ENCODE peak calls at places on chromosome 17, in four cellular contexts. Y is K562, F is HCT116, W is GM12878. B is an unnamed sample.

GRCh38 chr17:79034931-79035485 is 11.0 kb downstream of the C1QTNF1 start:
- DNase-seq in F (no peak), W (no peak), Y (no peak), B (no peak)

GRCh38 chr17:43832976-43833829 is at the start of gene MPP3:
- DNase-seq in F (no peak), Y (peak; percentile 83), W (no peak), B (peak; percentile 68)

GRCh38 chr17:17812211-17813054 is 24.4 kb downstream of the SREBF1 start:
- DNase-seq in F (no peak), Y (peak; percentile 76), W (no peak), B (peak; percentile 99)

GRCh38 chr17:27256225-27257030 is 37.5 kb upstream of the WSB1 start:
- DNase-seq in W (no peak), Y (no peak), F (no peak), B (no peak)

GRCh38 chr17:77874303-77875050 is 84.0 kb upstream of the TNRC6C start:
- DNase-seq in F (no peak), Y (no peak), W (no peak), B (no peak)

GRCh38 chr17:31931781-31932180 is 5.0 kb upstream of the SUZ12 start:
- DNase-seq in W (no peak), F (no peak), Y (no peak), B (no peak)

GRCh38 chr17:72681844-72682243 is 410.6 kb downstream of the SLC39A11 start:
- DNase-seq in W (no peak), F (peak; percentile 68), Y (no peak), B (no peak)

GRCh38 chr17:18237461-18237860 is 12.0 kb downstream of the LLGL1 start:
- DNase-seq in Y (no peak), W (no peak), F (no peak), B (no peak)

GRCh38 chr17:67256075-67256732 is 11.2 kb upstream of the HELZ start:
- DNase-seq in F (no peak), W (no peak), Y (no peak), B (no peak)

GRCh38 chr17:35499548-35499947 is 37.9 kb downstream of the SLFN12L start:
- DNase-seq in F (no peak), W (no peak), Y (no peak), B (no peak)

GRCh38 chr17:57868007-57868774 is 18.3 kb upstream of the MRPS23 start:
- DNase-seq in W (peak; percentile 47), Y (peak; percentile 59), F (peak; percentile 90), B (peak; percentile 58)

GRCh38 chr17:68383443-68384321 is 73.6 kb downstream of the WIPI1 start:
- DNase-seq in Y (no peak), W (no peak), F (peak; percentile 86), B (no peak)

GRCh38 chr17:45409659-45410076 is 23.0 kb downstream of the ARHGAP27 start:
- DNase-seq in Y (no peak), W (no peak), F (no peak), B (no peak)

GRCh38 chr17:81700353-81701287 is 2.5 kb upstream of the MRPL12 start:
- DNase-seq in F (no peak), Y (no peak), W (no peak), B (no peak)

GRCh38 chr17:40563371-40564052 is 1.8 kb downstream of the CCR7 start:
- DNase-seq in F (no peak), W (no peak), Y (no peak), B (no peak)

GRCh38 chr17:5194346-5194745 is 2.7 kb upstream of the ZNF594 start:
- DNase-seq in F (no peak), Y (no peak), W (no peak), B (no peak)

GRCh38 chr17:13541032-13541480 is 60.7 kb downstream of the HS3ST3A1 start:
- DNase-seq in Y (peak; percentile 49), W (no peak), F (peak; percentile 41), B (no peak)

GRCh38 chr17:14701901-14702300 is 401.0 kb downstream of the HS3ST3B1 start:
- DNase-seq in Y (no peak), W (no peak), F (no peak), B (no peak)

GRCh38 chr17:14704121-14704520 is 403.2 kb downstream of the HS3ST3B1 start:
- DNase-seq in W (no peak), Y (no peak), F (no peak), B (no peak)

DNA sequence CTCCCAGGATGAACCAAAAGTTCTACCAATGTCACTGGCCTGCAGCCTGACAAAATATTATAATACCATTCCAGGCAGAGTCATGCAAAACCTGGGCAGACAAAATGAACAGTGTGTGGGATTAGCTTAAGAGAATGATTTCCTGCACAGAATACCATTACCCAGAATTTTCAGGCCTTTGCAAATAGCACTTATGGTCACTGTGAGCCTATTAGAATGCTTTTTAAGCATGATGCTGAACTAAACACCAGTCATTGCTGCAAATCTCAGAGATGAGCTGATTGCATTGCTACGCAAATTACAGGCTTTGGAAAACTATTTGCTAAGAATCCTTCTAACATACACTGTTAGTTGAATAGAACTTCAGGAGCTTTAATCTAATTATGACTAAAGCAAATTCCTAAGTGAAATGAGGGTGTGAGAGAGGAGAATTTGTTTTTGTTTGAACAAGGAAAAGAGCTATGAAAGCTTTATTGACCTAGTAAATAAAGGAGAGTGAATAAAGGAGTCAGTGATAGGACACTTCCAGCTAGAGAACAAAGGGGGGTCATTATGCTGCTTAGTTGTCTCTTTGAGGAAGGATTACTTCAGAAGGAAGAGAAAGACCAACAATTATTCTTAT is 398.8 kb downstream of the HS3ST3B1 start:
- DNase-seq in F (no peak), Y (no peak), W (no peak), B (no peak)
- TF ChIP-seq EGR1 in F (no peak), Y (no peak), W (no peak), B (no peak)

GRCh38 chr17:75011788-75012319 is 616 bp upstream of the MRPL58 start:
- DNase-seq in W (no peak), F (no peak), Y (no peak), B (no peak)
- TF ChIP-seq EGR1 in W (no peak), F (no peak), Y (no peak), B (no peak)

GRCh38 chr17:7592422-7593021 is 2.6 kb upstream of the SOX15 start:
- DNase-seq in W (no peak), Y (no peak), F (no peak), B (no peak)
- TF ChIP-seq EGR1 in W (no peak), Y (no peak), F (no peak), B (no peak)

GRCh38 chr17:7326186-7326585 is 2.9 kb downstream of the NEURL4 start:
- DNase-seq in W (no peak), F (no peak), Y (no peak), B (no peak)

GRCh38 chr17:7322520-7323194 is 6.5 kb downstream of the NEURL4 start:
- DNase-seq in F (no peak), Y (no peak), W (no peak), B (no peak)

GRCh38 chr17:7325031-7325528 is 4.1 kb downstream of the NEURL4 start:
- DNase-seq in Y (no peak), F (no peak), W (no peak), B (no peak)

GRCh38 chr17:7324438-7324779 is 4.7 kb downstream of the NEURL4 start:
- DNase-seq in W (no peak), F (no peak), Y (no peak), B (no peak)

DNA sequence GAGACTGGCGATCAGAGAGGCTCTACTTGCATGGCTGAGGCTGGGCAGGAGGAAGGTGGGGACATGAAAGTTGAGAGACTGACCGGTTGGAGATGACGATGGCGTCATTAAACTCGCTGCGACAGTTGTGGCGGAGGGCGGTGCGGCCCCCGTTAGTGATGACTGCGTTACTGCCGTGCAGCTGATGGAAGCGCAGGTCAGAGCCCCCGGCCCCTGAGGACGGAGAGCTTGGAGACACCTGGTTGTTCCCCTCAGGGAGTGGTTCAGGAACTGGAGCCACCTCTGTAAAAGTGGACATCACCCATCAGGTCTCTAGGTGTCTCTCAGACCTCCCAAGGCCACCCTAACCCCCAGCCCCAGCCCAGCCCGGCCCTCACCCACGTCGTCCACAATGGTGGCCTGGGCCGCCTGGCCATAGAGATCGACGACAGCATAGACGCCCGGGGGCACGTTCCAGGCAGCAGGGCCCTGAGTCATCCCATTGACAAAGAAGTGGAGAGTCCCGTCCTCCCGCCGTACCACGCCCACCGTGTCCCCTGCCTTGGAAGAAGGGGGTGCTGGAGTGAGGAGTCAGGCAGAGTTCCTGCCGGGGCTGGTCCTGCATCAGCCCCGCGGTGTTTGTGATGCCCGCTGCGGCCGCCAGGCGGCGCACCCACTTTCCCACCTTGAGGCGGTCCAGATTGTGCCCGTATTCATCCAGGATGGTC is 5.3 kb downstream of the NEURL4 start:
- DNase-seq in F (no peak), W (no peak), Y (peak; percentile 51), B (peak; percentile 99)
- TF ChIP-seq EGR1 in F (no peak), W (no peak), Y (no peak), B (no peak)

DNA sequence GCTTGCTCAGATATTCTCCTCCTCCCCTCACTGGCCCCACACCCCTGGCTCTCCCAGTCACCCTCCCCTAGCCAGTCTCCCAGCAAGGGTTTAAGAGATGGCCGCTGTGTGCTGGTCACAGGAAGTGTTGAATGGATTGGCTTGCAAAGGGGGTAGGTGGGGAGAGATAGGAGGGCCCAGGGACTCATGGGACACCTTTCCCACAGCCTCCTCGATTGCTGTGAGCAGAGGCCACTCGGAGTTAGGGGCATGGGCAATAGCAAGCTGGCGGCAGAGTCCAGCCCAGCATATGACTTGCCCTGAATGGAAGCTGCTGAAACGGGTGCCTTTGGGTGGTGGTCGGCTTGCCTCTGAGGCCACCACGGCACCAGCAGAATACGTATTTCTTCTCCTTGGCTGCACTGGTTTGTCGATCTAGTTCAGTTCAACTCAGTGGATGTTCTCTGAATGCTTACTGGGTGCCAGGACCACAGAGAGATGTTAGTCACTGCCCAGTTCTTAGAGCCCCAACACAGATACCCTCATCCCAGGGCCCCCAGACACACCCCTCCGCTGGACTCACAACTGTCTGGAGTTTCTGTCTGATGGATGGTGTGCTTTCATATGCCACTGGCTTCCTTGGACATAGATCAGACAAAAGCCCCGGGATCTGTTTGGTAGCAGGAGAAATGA is 6.0 kb downstream of the WFIKKN2 start:
- DNase-seq in F (no peak), Y (no peak), W (no peak), B (no peak)
- TF ChIP-seq EGR1 in F (no peak), Y (no peak), W (no peak), B (no peak)

GRCh38 chr17:61737820-61738219 is 125.5 kb downstream of the BRIP1 start:
- DNase-seq in Y (no peak), F (no peak), W (no peak), B (no peak)

GRCh38 chr17:61738249-61738648 is 125.1 kb downstream of the BRIP1 start:
- DNase-seq in F (no peak), Y (no peak), W (no peak), B (no peak)

GRCh38 chr17:61734012-61734411 is 129.3 kb downstream of the BRIP1 start:
- DNase-seq in Y (no peak), W (no peak), F (no peak), B (no peak)

GRCh38 chr17:61735807-61736206 is 127.5 kb downstream of the BRIP1 start:
- DNase-seq in F (no peak), Y (no peak), W (no peak), B (no peak)

DNA sequence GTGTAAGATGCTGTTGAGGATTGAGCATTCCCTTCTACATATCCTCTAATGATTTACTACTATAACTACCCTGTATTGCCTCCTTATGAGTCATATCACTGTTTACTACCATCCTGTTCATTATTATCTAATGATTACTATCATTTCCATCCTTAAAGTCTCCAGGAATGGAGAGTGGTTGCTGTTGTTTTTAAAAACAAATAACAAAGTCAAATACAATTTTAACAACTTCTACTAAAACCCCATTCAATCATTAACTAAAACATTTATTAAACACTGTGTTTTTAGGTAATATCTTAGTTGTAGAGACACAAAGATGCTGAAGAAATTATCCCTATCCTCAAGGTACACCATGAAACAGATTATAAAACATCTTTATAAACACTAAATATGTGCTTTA is 126.9 kb downstream of the BRIP1 start:
- DNase-seq in W (no peak), Y (no peak), F (no peak), B (no peak)
- TF ChIP-seq EGR1 in W (no peak), Y (no peak), F (no peak), B (no peak)